ENCODE peak calls at places on chromosome 14, in eight cellular contexts. S is heart right ventricle, O is choroid plexus epithelial cell, D is left lung, B is astrocyte, M is neural crest cell, G is bronchial epithelial cell, T is cardiac fibroblast. P is an unnamed sample.

GRCh38 chr14:101731187-101732080 is 30.1 kb upstream of the PPP2R5C start:
- DNase-seq in S (no peak), O (peak; percentile 92), D (peak; percentile 90), B (peak; percentile 75), M (no peak), G (peak; percentile 93), T (peak; percentile 87), P (peak; percentile 98)

GRCh38 chr14:34693228-34693939 is 21.0 kb downstream of the CFL2 start:
- DNase-seq in S (no peak), O (peak; percentile 19), D (no peak), B (no peak), M (no peak), G (peak; percentile 42), T (peak; percentile 28), P (peak; percentile 29)

GRCh38 chr14:58607571-58608317 is 30.0 kb upstream of the DACT1 start:
- DNase-seq in S (no peak), O (peak; percentile 40), D (no peak), B (peak; percentile 74), M (no peak), G (peak; percentile 69), T (peak; percentile 80), P (peak; percentile 16)

GRCh38 chr14:39265032-39265431 is 31.3 kb downstream of the MIA2 start:
- DNase-seq in S (no peak), O (peak; percentile 77), D (no peak), B (peak; percentile 47), M (no peak), G (peak; percentile 54), T (peak; percentile 53), P (peak; percentile 82)

GRCh38 chr14:74552623-74553022 is 59.1 kb downstream of the ISCA2 start:
- DNase-seq in S (peak; percentile 79), O (no peak), D (no peak), B (no peak), M (no peak), G (no peak), T (peak; percentile 65), P (no peak)

GRCh38 chr14:101687756-101688546 is 73.6 kb upstream of the PPP2R5C start:
- DNase-seq in S (no peak), O (no peak), D (no peak), B (no peak), M (no peak), G (no peak), T (no peak), P (peak; percentile 78)

GRCh38 chr14:24079521-24080141 is 8.3 kb downstream of the CPNE6 start:
- DNase-seq in S (no peak), O (no peak), D (peak; percentile 31), B (no peak), M (peak; percentile 38), G (no peak), T (no peak), P (no peak)

GRCh38 chr14:87017335-87017734 is 975.6 kb downstream of the GALC start:
- DNase-seq in S (no peak), O (no peak), D (no peak), B (no peak), M (no peak), G (no peak), T (no peak), P (no peak)

GRCh38 chr14:104267895-104268294 is 129.5 kb downstream of the KIF26A start:
- DNase-seq in S (no peak), O (no peak), D (peak; percentile 58), B (no peak), M (no peak), G (no peak), T (no peak), P (no peak)

GRCh38 chr14:34536951-34537676 is 2.4 kb downstream of the EAPP start:
- DNase-seq in S (no peak), O (peak; percentile 95), D (no peak), B (peak; percentile 94), M (no peak), G (no peak), T (peak; percentile 67), P (no peak)

GRCh38 chr14:89270439-89271227 is 146.4 kb downstream of the FOXN3 start:
- DNase-seq in S (no peak), O (no peak), D (no peak), B (no peak), M (no peak), G (peak; percentile 63), T (no peak), P (peak; percentile 7)

GRCh38 chr14:75422169-75422568 is 5.7 kb upstream of the JDP2 start:
- DNase-seq in S (no peak), O (peak; percentile 48), D (no peak), B (peak; percentile 71), M (no peak), G (peak; percentile 91), T (peak; percentile 88), P (peak; percentile 68)

GRCh38 chr14:55354500-55354899 is 57.1 kb downstream of the ATG14 start:
- DNase-seq in S (no peak), O (peak; percentile 78), D (no peak), B (peak; percentile 15), M (peak; percentile 22), G (peak; percentile 47), T (peak; percentile 57), P (peak; percentile 55)

GRCh38 chr14:54117401-54117800 is 160.8 kb upstream of the BMP4 start:
- DNase-seq in S (no peak), O (no peak), D (no peak), B (no peak), M (no peak), G (no peak), T (no peak), P (no peak)

GRCh38 chr14:56334458-56334857 is 216.2 kb downstream of the PELI2 start:
- DNase-seq in S (no peak), O (peak; percentile 44), D (no peak), B (peak; percentile 34), M (no peak), G (peak; percentile 30), T (peak; percentile 50), P (no peak)

GRCh38 chr14:99479903-99480855 is 480 bp downstream of the SETD3 start:
- DNase-seq in S (peak; percentile 66), O (peak; percentile 65), D (peak; percentile 89), B (peak; percentile 65), M (peak; percentile 27), G (peak; percentile 45), T (peak; percentile 58), P (peak; percentile 51)

GRCh38 chr14:104688755-104689619 is at the start of gene INF2:
- DNase-seq in S (peak; percentile 75), O (peak; percentile 51), D (peak; percentile 86), B (no peak), M (no peak), G (no peak), T (peak; percentile 72), P (peak; percentile 76)

GRCh38 chr14:69012251-69012953 is 33.3 kb upstream of the ACTN1 start:
- DNase-seq in S (no peak), O (peak; percentile 37), D (no peak), B (no peak), M (no peak), G (peak; percentile 8), T (peak; percentile 28), P (no peak)

GRCh38 chr14:79111963-79112362 is 941.8 kb downstream of the NRXN3 start:
- DNase-seq in S (no peak), O (no peak), D (no peak), B (peak; percentile 44), M (no peak), G (no peak), T (peak; percentile 4), P (no peak)

GRCh38 chr14:64960762-64961276 is 11.3 kb downstream of the RAB15 start:
- DNase-seq in S (no peak), O (no peak), D (no peak), B (no peak), M (no peak), G (no peak), T (no peak), P (no peak)
- TF ChIP-seq CTCF in S (no peak), O (peak; percentile 34), D (no peak), B (no peak), M (peak; percentile 16), G (peak; percentile 39), T (peak; percentile 0), P (no peak)

GRCh38 chr14:94540031-94540794 is 21.0 kb upstream of the SERPINA4 start:
- DNase-seq in S (no peak), O (peak; percentile 89), D (no peak), B (no peak), M (no peak), G (no peak), T (peak; percentile 64), P (no peak)
- TF ChIP-seq CTCF in S (no peak), O (peak; percentile 51), D (no peak), B (no peak), M (no peak), G (no peak), T (peak; percentile 5), P (no peak)

GRCh38 chr14:51600658-51601057 is 51.1 kb upstream of the FRMD6 start:
- DNase-seq in S (no peak), O (no peak), D (no peak), B (no peak), M (no peak), G (no peak), T (no peak), P (no peak)

GRCh38 chr14:51603495-51603894 is 48.2 kb upstream of the FRMD6 start:
- DNase-seq in S (no peak), O (peak; percentile 52), D (no peak), B (no peak), M (no peak), G (no peak), T (peak; percentile 63), P (peak; percentile 70)

GRCh38 chr14:51602176-51602759 is 49.4 kb upstream of the FRMD6 start:
- DNase-seq in S (no peak), O (no peak), D (no peak), B (no peak), M (no peak), G (no peak), T (no peak), P (no peak)

GRCh38 chr14:51605575-51605974 is 46.1 kb upstream of the FRMD6 start:
- DNase-seq in S (no peak), O (no peak), D (no peak), B (no peak), M (no peak), G (no peak), T (no peak), P (no peak)

GRCh38 chr14:51604078-51604477 is 47.6 kb upstream of the FRMD6 start:
- DNase-seq in S (no peak), O (peak; percentile 92), D (no peak), B (peak; percentile 96), M (no peak), G (no peak), T (peak; percentile 88), P (peak; percentile 67)
- TF ChIP-seq CTCF in S (no peak), O (no peak), D (no peak), B (no peak), M (no peak), G (no peak), T (no peak), P (no peak)

DNA sequence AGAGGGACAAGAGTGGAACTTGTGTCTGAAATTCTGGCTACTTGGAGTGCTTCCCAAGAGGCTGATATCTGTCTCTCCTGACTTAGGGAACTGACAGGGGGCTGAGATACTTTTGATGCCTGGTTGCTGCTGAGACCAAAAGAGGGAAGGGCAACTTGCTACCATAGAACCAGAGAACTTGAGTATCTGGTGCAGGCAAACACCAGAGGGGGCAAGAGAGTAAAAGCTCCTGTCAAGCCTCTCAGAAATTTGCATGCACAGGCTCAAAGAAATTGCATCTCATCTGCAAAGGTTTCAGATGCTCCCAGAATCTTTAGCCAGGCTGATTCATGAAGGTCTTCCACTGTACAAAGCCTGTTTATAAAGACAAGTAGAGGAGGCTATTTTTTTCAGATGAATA is 391.3 kb upstream of the FOXG1 start:
- DNase-seq in S (no peak), O (peak; percentile 79), D (no peak), B (peak; percentile 47), M (no peak), G (peak; percentile 41), T (peak; percentile 52), P (peak; percentile 64)
- TF ChIP-seq CTCF in S (no peak), O (peak; percentile 90), D (no peak), B (peak; percentile 46), M (peak; percentile 61), G (peak; percentile 77), T (peak; percentile 48), P (peak; percentile 35)